ENCODE peak calls at places on chromosomes 4 and X, in five cellular contexts. W is OCI-LY7, H is dorsolateral prefrontal cortex, S is GM12865, I is fibroblast of lung. J is an unnamed sample.

GRCh38 chrX:64853424-64853823 is 122.8 kb downstream of the ZC4H2 start:
- DNase-seq in W (no peak), H (no peak), S (no peak), I (no peak), J (no peak)

GRCh38 chrX:30654989-30655607 is 1.9 kb downstream of the GK start:
- DNase-seq in W (no peak), H (no peak), S (no peak), I (peak; percentile 58), J (no peak)

GRCh38 chr4:20616848-20617247 is 83.4 kb upstream of the PACRGL start:
- DNase-seq in W (no peak), H (no peak), S (no peak), I (no peak), J (no peak)

GRCh38 chr4:85573270-85573669 is 98.3 kb downstream of the ARHGAP24 start:
- DNase-seq in W (no peak), H (no peak), S (no peak), I (no peak), J (peak; percentile 30)

GRCh38 chr4:42159271-42160001 is 7.0 kb upstream of the BEND4 start:
- DNase-seq in W (no peak), H (no peak), S (no peak), I (no peak), J (no peak)

GRCh38 chrX:57906790-57907189 is 3.5 kb downstream of the ZXDA start:
- DNase-seq in W (no peak), H (no peak), S (no peak), I (peak; percentile 47), J (no peak)

GRCh38 chr4:125703443-125703842 is 388.7 kb downstream of the FAT4 start:
- DNase-seq in W (no peak), H (no peak), S (no peak), I (peak; percentile 44), J (no peak)

GRCh38 chrX:13094374-13094773 is 50.0 kb upstream of the FAM9C start:
- DNase-seq in W (no peak), H (no peak), S (no peak), I (no peak), J (no peak)

GRCh38 chr4:76156635-76157034 is 8.4 kb upstream of the NUP54 start:
- DNase-seq in W (no peak), H (no peak), S (no peak), I (no peak), J (peak; percentile 15)

GRCh38 chrX:120647127-120647526 is 17.3 kb upstream of the C1GALT1C1 start:
- DNase-seq in W (no peak), H (no peak), S (no peak), I (no peak), J (no peak)

GRCh38 chr4:132593717-132594400 is 555.2 kb upstream of the PCDH10 start:
- DNase-seq in W (no peak), H (no peak), S (no peak), I (peak; percentile 15), J (no peak)

GRCh38 chr4:186606593-186606992 is 51.2 kb upstream of the MTNR1A start:
- DNase-seq in W (no peak), H (no peak), S (no peak), I (no peak), J (peak; percentile 90)

GRCh38 chr4:177485528-177485927 is 43.3 kb upstream of the AGA start:
- DNase-seq in W (no peak), H (no peak), S (no peak), I (peak; percentile 77), J (peak; percentile 37)

GRCh38 chr4:125423124-125423523 is 108.4 kb downstream of the FAT4 start:
- DNase-seq in W (no peak), H (no peak), S (no peak), I (no peak), J (no peak)

GRCh38 chr4:110449947-110450346 is 26.0 kb upstream of the ENPEP start:
- DNase-seq in W (no peak), H (no peak), S (no peak), I (no peak), J (no peak)

GRCh38 chr4:165328708-165329107 is 1.2 kb downstream of the MSMO1 start:
- DNase-seq in W (no peak), H (no peak), S (no peak), I (no peak), J (no peak)

GRCh38 chrX:22742174-22742573 is 257.6 kb upstream of the DDX53 start:
- DNase-seq in W (no peak), H (no peak), S (no peak), I (peak; percentile 94), J (no peak)

GRCh38 chr4:98434816-98435215 is 173.6 kb downstream of the RAP1GDS1 start:
- DNase-seq in W (no peak), H (no peak), S (no peak), I (no peak), J (no peak)

GRCh38 chr4:113978105-113978504 is 1.3 kb downstream of the ARSJ start:
- DNase-seq in W (no peak), H (no peak), S (no peak), I (peak; percentile 44), J (no peak)

GRCh38 chrX:42420431-42420830 is 357.5 kb downstream of the PPP1R2C start:
- DNase-seq in W (no peak), H (no peak), S (no peak), I (no peak), J (no peak)

GRCh38 chr4:109998867-109999303 is 86.2 kb downstream of the EGF start:
- DNase-seq in W (peak; percentile 83), H (no peak), S (peak; percentile 79), I (peak; percentile 71), J (no peak)

GRCh38 chr4:108971473-108971872 is 208.6 kb upstream of the ETNPPL start:
- DNase-seq in W (no peak), H (no peak), S (no peak), I (no peak), J (no peak)

GRCh38 chr4:118280501-118281218 is 72.1 kb downstream of the PRSS12 start:
- DNase-seq in W (peak; percentile 65), H (no peak), S (peak; percentile 74), I (peak; percentile 85), J (no peak)

GRCh38 chrX:111100191-111100590 is 4.2 kb downstream of the PAK3 start:
- DNase-seq in W (peak; percentile 25), H (no peak), S (peak; percentile 46), I (peak; percentile 23), J (no peak)

GRCh38 chr4:94516999-94517398 is 65.3 kb downstream of the PDLIM5 start:
- DNase-seq in W (no peak), H (no peak), S (no peak), I (no peak), J (no peak)

GRCh38 chr4:828641-829271 is 2.8 kb upstream of the CPLX1 start:
- DNase-seq in W (no peak), H (no peak), S (no peak), I (no peak), J (no peak)

GRCh38 chrX:100721328-100721727 is 10.6 kb downstream of the SYTL4 start:
- DNase-seq in W (no peak), H (no peak), S (no peak), I (no peak), J (no peak)

GRCh38 chrX:66255359-66255967 is 91.4 kb downstream of the HEPH start:
- DNase-seq in W (no peak), H (no peak), S (no peak), I (no peak), J (no peak)

GRCh38 chrX:71254092-71254941 is at the start of gene ZMYM3:
- DNase-seq in W (peak; percentile 90), H (peak; percentile 74), S (peak; percentile 90), I (peak; percentile 81), J (peak; percentile 50)

GRCh38 chr4:171002246-171002645 is 811.0 kb upstream of the GALNTL6 start:
- DNase-seq in W (no peak), H (no peak), S (no peak), I (no peak), J (no peak)

GRCh38 chr4:153729901-153730300 is 29.9 kb downstream of the RNF175 start:
- DNase-seq in W (no peak), H (no peak), S (peak; percentile 9), I (no peak), J (no peak)

DNA sequence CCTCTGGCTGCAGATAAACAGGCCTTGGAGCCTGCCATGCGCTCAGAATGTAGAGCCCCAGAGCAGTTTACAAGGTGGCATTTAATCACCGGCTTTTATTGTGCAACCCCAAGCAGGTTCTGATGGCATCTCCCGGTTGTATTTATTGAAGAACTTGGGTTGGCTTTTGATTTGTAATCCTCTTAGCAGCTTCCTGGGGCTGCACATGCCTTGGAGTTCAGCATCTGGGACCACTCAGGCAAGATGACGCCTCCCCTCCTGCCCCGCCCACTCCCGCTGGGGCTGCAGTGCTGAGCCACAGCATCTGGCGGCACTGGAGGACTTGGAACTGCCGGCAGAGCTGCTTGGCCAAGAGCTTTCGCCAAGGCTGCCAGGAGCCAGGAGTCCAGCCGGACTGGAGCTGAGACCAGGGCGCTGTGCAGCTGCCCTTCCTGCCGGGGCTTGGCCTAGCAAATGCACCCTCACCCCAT is 5.3 kb downstream of the HTRA3 start:
- DNase-seq in W (no peak), H (peak; percentile 50), S (no peak), I (peak; percentile 94), J (peak; percentile 91)
- TF ChIP-seq CTCF in W (no peak), H (peak; percentile 42), S (no peak), I (peak; percentile 56), J (peak; percentile 62)

DNA sequence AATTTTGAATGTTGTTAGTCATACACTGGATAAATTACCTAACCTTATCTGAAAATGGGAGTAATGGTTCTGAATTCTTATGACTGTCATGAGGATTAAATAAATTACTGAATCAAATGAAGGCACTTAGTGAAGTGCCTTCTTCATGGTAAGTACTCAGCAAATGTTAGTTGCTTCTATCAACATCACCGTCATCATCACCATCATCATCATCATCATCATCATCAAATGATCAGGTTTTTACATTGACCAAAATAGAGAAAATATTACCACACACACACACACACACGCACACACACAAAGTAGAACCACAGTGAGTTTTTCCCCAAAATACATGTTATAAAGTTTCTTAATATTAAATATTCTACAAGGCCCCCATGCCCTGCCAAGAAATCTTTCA is 368.3 kb upstream of the FGF13 start:
- DNase-seq in W (no peak), H (no peak), S (no peak), I (no peak), J (no peak)
- H3K4me3 ChIP-seq in W (no peak overlapping the region), H (no peak overlapping the region), S (no peak overlapping the region), I (no peak overlapping the region), J (no peak overlapping the region)

GRCh38 chr4:27357283-27357682 is 496.6 kb downstream of the STIM2 start:
- DNase-seq in W (no peak), H (no peak), S (no peak), I (no peak), J (no peak)
- TF ChIP-seq CTCF in W (peak; percentile 57), H (peak; percentile 61), S (no peak), I (no peak), J (peak; percentile 43)

DNA sequence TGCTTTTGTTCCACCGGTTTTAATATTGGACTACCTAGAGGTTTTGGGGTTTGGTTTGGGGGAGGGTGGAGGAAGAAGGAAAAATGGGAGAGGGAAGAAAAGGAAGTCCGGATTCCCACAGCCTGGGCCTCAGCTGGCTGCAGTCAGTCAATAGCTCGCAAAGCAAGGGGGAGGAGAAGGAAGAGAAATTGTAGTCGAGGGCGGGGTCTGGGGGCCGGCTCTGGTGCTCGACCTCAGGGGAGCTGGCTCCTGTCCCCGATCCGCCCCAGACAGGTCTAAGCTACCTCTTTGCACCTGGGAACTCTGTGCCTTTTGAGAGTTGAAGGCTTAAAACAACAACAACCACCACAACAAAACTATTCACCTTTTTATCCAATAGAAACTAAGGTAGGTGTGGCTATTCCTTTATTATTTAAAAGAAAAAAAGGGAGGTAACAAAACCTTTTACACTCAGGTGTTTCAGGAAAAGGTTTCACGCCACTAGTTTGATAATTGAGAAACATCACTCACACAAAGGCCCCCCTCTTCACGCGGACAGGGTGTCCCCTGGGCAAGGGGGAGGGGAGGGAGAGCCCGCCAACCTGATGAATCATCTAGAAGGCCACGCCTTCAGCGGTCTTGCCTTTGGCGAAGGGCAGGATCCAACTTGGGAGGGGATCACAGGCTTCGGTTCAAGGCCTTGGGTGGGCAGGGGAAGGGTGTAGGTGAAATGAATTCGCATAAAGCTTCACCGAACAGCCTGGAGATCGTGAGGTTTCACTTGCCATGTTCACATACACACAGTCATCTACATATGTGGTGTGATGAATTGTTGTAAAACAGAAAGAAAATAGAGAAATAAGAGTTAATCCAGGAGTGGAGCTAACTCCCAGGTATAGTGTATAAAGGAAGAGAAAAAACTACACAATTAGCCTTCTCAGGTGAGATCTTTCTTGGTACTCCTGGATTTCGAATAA is 1.7 kb upstream of the LNX1 start:
- DNase-seq in W (no peak), H (no peak), S (no peak), I (no peak), J (no peak)
- H3K4me3 ChIP-seq in W (no peak overlapping the region), H (no peak overlapping the region), S (no peak overlapping the region), I (no peak overlapping the region), J (peak overlapping the region; percentile 22)